ENCODE peak calls at places on chromosomes 13 and 19, in four cellular contexts. Z is heart right ventricle, U is aorta, M is breast epithelium. T is an unnamed sample. For H3K4me1 and H3K36me3, the result is how much of the 10 kb centered on the place peaks cover.

GRCh38 chr13:79490846-79491245 is 9.9 kb downstream of the NDFIP2 start:
- DNase-seq in Z (no peak), U (no peak), M (no peak), T (peak)

GRCh38 chr13:35252536-35253205 is 223.8 kb downstream of the MAB21L1 start:
- DNase-seq in Z (no peak), U (no peak), M (no peak), T (no peak)

GRCh38 chr19:4062576-4063368 is 3.9 kb downstream of the ZBTB7A start:
- DNase-seq in Z (no peak), U (no peak), M (no peak), T (no peak)

GRCh38 chr13:46598140-46598819 is 45.3 kb downstream of the LRCH1 start:
- DNase-seq in Z (no peak), U (no peak), M (no peak), T (no peak)

GRCh38 chr13:21738636-21739035 is 67.8 kb downstream of the FGF9 start:
- DNase-seq in Z (no peak), U (no peak), M (no peak), T (no peak)

GRCh38 chr13:27455331-27455855 is 5.0 kb upstream of the MTIF3 start:
- DNase-seq in Z (no peak), U (no peak), M (no peak), T (no peak)

GRCh38 chr19:3613765-3614661 is 7.3 kb upstream of the TBXA2R start:
- DNase-seq in Z (peak), U (peak), M (no peak), T (no peak)

GRCh38 chr19:3284759-3285646 is 60.5 kb downstream of the CELF5 start:
- DNase-seq in Z (no peak), U (no peak), M (peak), T (peak)

GRCh38 chr13:97145057-97145456 is 77.1 kb upstream of the MBNL2 start:
- DNase-seq in Z (no peak), U (no peak), M (no peak), T (no peak)

GRCh38 chr13:63092461-63092860 is 1676.8 kb upstream of the PCDH20 start:
- DNase-seq in Z (no peak), U (no peak), M (no peak), T (peak)

GRCh38 chr19:32469796-32470195 is 64.2 kb downstream of the DPY19L3 start:
- DNase-seq in Z (no peak), U (no peak), M (no peak), T (no peak)

GRCh38 chr13:90105881-90106496 is 1241.5 kb upstream of the MIR17HG start:
- DNase-seq in Z (no peak), U (no peak), M (no peak), T (peak)

GRCh38 chr19:17306285-17306714 is 628 bp downstream of the MRPL34 start:
- DNase-seq in Z (no peak), U (peak), M (no peak), T (no peak)

GRCh38 chr19:55410168-55410567 is 2.6 kb upstream of the UBE2S start:
- DNase-seq in Z (no peak), U (no peak), M (no peak), T (no peak)

GRCh38 chr13:50127017-50127725 is 111.9 kb downstream of the KCNRG start:
- DNase-seq in Z (peak), U (peak), M (peak), T (no peak)
- H3K4me1 ChIP-seq in Z (under half), U (under half), M (under half), T (under half)

DNA sequence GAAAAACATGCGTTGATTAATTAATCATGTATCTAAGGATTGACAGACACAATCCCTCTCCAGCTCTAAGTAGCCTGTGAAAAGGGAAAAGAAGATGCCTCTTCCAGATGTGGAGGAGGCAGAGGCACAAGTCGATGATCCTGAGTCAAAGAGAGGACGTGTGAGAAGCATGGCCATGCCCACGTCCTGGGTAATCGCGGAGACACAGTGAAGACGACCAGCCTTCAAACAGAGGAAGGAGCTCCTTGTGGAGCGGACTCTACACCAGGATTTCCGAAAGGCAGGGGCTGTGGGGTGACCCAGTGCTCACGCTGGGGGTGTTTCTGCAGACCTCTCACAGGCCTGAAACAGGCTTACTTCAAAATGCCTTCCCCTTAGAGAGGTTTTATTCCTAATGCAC is 70.5 kb downstream of the COL4A1 start:
- DNase-seq in Z (no peak), U (no peak), M (no peak), T (no peak)
- H3K27ac ChIP-seq in Z (peak), U (peak), M (no peak), T (no peak)

GRCh38 chr19:41307090-41307875 is 2.7 kb upstream of the CCDC97 start:
- DNase-seq in Z (no peak), U (no peak), M (no peak), T (no peak)
- H3K36me3 ChIP-seq in Z (half or more), U (under half), M (under half), T (half or more)

DNA sequence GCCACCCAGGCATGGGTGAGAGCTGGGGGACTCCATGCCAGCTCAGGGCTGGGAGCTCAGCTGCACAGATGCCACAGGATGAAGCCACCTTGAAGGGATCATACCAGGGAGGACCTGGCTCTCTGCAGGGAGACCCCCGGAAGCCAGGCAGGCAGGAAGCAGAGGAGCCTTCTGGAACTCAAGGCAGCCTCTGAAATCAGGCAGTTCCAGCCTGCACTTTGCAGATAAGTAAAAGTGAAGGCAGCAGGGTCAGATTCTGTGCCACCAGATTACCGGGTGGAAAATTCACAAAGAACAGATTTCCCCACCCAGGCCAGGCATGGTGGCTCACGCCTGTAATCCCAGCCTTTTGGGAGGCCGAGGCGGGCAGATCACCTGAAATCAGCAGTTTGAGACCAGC is 2.5 kb downstream of the TMEM259 start:
- DNase-seq in Z (no peak), U (no peak), M (no peak), T (no peak)
- H3K4me1 ChIP-seq in Z (half or more), U (under half), M (under half), T (under half)

GRCh38 chr13:32150794-32151193 is 119.2 kb downstream of the FRY start:
- DNase-seq in Z (peak), U (peak), M (no peak), T (no peak)
- H3K27ac ChIP-seq in Z (peak), U (peak), M (peak), T (no peak)

GRCh38 chr19:1437609-1438008 is 587 bp upstream of the RPS15 start:
- DNase-seq in Z (no peak), U (no peak), M (no peak), T (no peak)
- H3K36me3 ChIP-seq in Z (half or more), U (under half), M (under half), T (half or more)

GRCh38 chr19:19191920-19192882 is at the start of the genes BORCS8 and RFXANK:
- DNase-seq in Z (peak), U (peak), M (peak), T (peak)

GRCh38 chr19:19185853-19186728 is 5.9 kb downstream of the BORCS8 start:
- DNase-seq in Z (no peak), U (no peak), M (no peak), T (peak)

GRCh38 chr19:19181614-19182013 is 10.3 kb downstream of the BORCS8 start:
- DNase-seq in Z (no peak), U (no peak), M (no peak), T (no peak)

DNA sequence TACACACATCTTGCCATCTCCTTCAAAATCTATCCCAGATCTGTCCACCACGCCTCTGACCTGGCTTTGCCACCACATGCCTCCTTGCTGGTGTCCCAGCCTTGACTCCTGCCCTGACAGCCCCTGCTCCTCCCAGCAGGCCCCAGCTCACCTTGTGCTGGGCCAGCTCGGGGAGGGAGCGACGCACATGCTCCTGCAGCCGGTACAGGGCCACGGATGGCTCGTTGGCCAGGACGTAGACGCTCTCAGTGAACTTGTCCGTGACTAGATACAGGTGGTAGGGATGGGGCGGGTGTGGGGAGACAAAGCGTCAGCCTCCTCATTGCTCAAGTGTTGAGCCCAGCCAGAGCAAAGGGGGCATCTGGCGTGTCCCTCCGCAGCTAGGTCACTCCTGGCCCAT is 5.2 kb downstream of the BORCS8 start:
- DNase-seq in Z (no peak), U (no peak), M (no peak), T (no peak)
- H3K4me1 ChIP-seq in Z (under half), U (under half), M (under half), T (under half)

GRCh38 chr13:110000534-110001345 is 214.4 kb upstream of the IRS2 start:
- DNase-seq in Z (no peak), U (no peak), M (no peak), T (no peak)
- H3K27ac ChIP-seq in Z (no peak), U (no peak), M (no peak), T (peak)

GRCh38 chr19:16210168-16210567 is 12.5 kb downstream of the AP1M1 start:
- DNase-seq in Z (no peak), U (no peak), M (no peak), T (no peak)
- H3K36me3 ChIP-seq in Z (half or more), U (under half), M (under half), T (half or more)

T was measured in SJSA1.